ENCODE peak calls at places on chromosomes 6 and 20, in six cellular contexts. V, G, W, F, U and E are unnamed samples.

GRCh38 chr6:12656841-12657435 is 59.6 kb upstream of the PHACTR1 start:
- DNase-seq in V (no peak), G (no peak), W (peak), F (no peak), U (no peak), E (no peak)

GRCh38 chr20:44166477-44166876 is 20.5 kb downstream of the JPH2 start:
- DNase-seq in V (peak), G (no peak), W (peak), F (no peak), U (no peak), E (peak)

GRCh38 chr6:135871878-135872277 is 20.4 kb downstream of the PDE7B start:
- DNase-seq in V (no peak), G (no peak), W (peak), F (no peak), U (no peak), E (no peak)

GRCh38 chr6:160685762-160686450 is 16.1 kb upstream of the PLG start:
- DNase-seq in V (no peak), G (no peak), W (no peak), F (no peak), U (no peak), E (no peak)

GRCh38 chr20:58086763-58087566 is 141.5 kb downstream of the ANKRD60 start:
- DNase-seq in V (no peak), G (no peak), W (peak), F (peak), U (peak), E (peak)

GRCh38 chr20:24950128-24950835 is 1.2 kb downstream of the CST7 start:
- DNase-seq in V (no peak), G (no peak), W (no peak), F (no peak), U (peak), E (no peak)

GRCh38 chr6:1096967-1097765 is 214.7 kb upstream of the FOXQ1 start:
- DNase-seq in V (no peak), G (no peak), W (no peak), F (no peak), U (no peak), E (no peak)

GRCh38 chr6:131532476-131533108 is 40.4 kb upstream of the ARG1 start:
- DNase-seq in V (no peak), G (no peak), W (no peak), F (no peak), U (no peak), E (no peak)

GRCh38 chr6:106315765-106316375 is 9.7 kb downstream of the ATG5 start:
- DNase-seq in V (no peak), G (no peak), W (no peak), F (no peak), U (no peak), E (no peak)

GRCh38 chr20:34300809-34301586 is 2.2 kb downstream of the AHCY start:
- DNase-seq in V (no peak), G (no peak), W (no peak), F (peak), U (peak), E (no peak)

GRCh38 chr6:105181981-105182515 is 2.2 kb upstream of the POPDC3 start:
- DNase-seq in V (no peak), G (no peak), W (no peak), F (no peak), U (peak), E (no peak)

GRCh38 chr6:106508836-106509235 is 120.5 kb downstream of the RTN4IP1 start:
- DNase-seq in V (no peak), G (no peak), W (no peak), F (no peak), U (no peak), E (no peak)

GRCh38 chr6:10194816-10195639 is 219.8 kb downstream of the TFAP2A start:
- DNase-seq in V (no peak), G (no peak), W (no peak), F (no peak), U (no peak), E (no peak)

GRCh38 chr6:14739830-14740229 is 506.0 kb upstream of the JARID2 start:
- DNase-seq in V (no peak), G (no peak), W (no peak), F (no peak), U (no peak), E (no peak)

GRCh38 chr6:30463651-30464618 is 25.4 kb upstream of the HLA-E start:
- DNase-seq in V (peak), G (peak), W (peak), F (peak), U (no peak), E (no peak)

GRCh38 chr20:49785851-49786174 is 26.8 kb upstream of the SLC9A8 start:
- DNase-seq in V (no peak), G (no peak), W (no peak), F (no peak), U (no peak), E (no peak)

GRCh38 chr20:62795023-62795761 is 1.1 kb upstream of the MRGBP start:
- DNase-seq in V (peak), G (peak), W (peak), F (peak), U (peak), E (peak)

GRCh38 chr6:42050897-42051653 is 751 bp downstream of the TAF8 start:
- DNase-seq in V (no peak), G (no peak), W (no peak), F (no peak), U (no peak), E (no peak)

GRCh38 chr20:62370115-62370806 is 3.1 kb upstream of the LAMA5 start:
- DNase-seq in V (peak), G (no peak), W (peak), F (no peak), U (no peak), E (peak)

GRCh38 chr6:163249651-163250101 is 164.8 kb upstream of the QKI start:
- DNase-seq in V (no peak), G (peak), W (no peak), F (no peak), U (no peak), E (no peak)

GRCh38 chr6:19759117-19759880 is 77.9 kb upstream of the ID4 start:
- DNase-seq in V (no peak), G (no peak), W (peak), F (no peak), U (no peak), E (no peak)

GRCh38 chr6:33414592-33415271 is 3.2 kb downstream of the CUTA start:
- DNase-seq in V (no peak), G (no peak), W (no peak), F (no peak), U (peak), E (no peak)

GRCh38 chr6:31717499-31718222 is 2.5 kb downstream of the LY6G6D start:
- DNase-seq in V (no peak), G (no peak), W (no peak), F (peak), U (peak), E (no peak)

GRCh38 chr6:408599-409102 is 17.1 kb downstream of the IRF4 start:
- DNase-seq in V (peak), G (peak), W (peak), F (peak), U (peak), E (no peak)

GRCh38 chr6:126535138-126535537 is 195.2 kb downstream of the CENPW start:
- DNase-seq in V (no peak), G (no peak), W (no peak), F (no peak), U (no peak), E (no peak)

GRCh38 chr6:54109611-54110010 is 1.6 kb upstream of the MLIP start:
- DNase-seq in V (no peak), G (no peak), W (no peak), F (no peak), U (no peak), E (no peak)

GRCh38 chr20:43538855-43539700 is 19.7 kb upstream of the SGK2 start:
- DNase-seq in V (no peak), G (no peak), W (peak), F (no peak), U (no peak), E (no peak)

GRCh38 chr6:142374965-142375733 is 73.3 kb downstream of the ADGRG6 start:
- DNase-seq in V (no peak), G (no peak), W (peak), F (no peak), U (no peak), E (no peak)

GRCh38 chr6:134318396-134319281 is 727 bp upstream of the SGK1 start:
- DNase-seq in V (no peak), G (no peak), W (no peak), F (no peak), U (no peak), E (no peak)

GRCh38 chr6:134315189-134315588 is 2.7 kb downstream of the SGK1 start:
- DNase-seq in V (no peak), G (no peak), W (no peak), F (no peak), U (no peak), E (no peak)

GRCh38 chr6:134315974-134316391 is 1.9 kb downstream of the SGK1 start:
- DNase-seq in V (no peak), G (no peak), W (no peak), F (no peak), U (no peak), E (no peak)

GRCh38 chr6:134316733-134317431 is 1.0 kb downstream of the SGK1 start:
- DNase-seq in V (no peak), G (no peak), W (no peak), F (no peak), U (no peak), E (no peak)

GRCh38 chr6:134317471-134318131 is at the start of gene SGK1:
- DNase-seq in V (peak), G (no peak), W (peak), F (peak), U (peak), E (peak)
- TF ChIP-seq CTCF in V (no peak), G (no peak), W (no peak), F (no peak), U (peak), E (no peak)

DNA sequence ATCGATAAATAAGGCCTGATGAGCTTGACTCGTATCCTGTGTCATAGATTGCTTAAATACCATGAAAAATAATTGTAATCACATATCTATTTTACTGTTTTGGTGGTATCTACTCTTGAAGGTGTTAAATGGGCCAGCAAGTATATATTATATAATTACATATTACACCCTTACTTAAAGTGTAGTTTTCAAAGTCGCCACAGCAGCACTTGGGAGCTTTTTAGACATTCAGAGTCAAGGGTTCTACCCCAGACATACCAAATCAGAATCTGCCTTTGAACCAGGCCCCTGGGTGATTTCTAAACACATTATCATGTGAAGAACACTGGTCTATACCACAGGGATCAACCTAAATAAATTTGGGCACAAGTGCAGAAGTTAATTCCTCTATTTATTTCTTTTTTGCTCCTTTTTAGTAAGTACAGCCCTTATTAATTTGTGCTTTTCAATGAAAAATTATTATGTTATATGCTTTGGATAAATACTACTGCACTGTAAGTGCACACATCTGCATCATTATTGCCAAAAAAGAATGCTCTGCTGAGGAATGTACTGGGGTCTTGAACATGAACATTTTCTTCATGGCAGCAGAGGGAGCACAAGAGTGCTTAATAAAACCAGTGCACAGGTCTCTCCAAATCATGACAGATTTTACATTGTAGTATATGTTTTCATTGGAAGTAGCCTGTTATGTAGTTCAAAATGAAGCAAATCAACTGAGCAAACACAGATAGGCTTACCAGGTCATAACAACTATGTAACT is 3.1 kb upstream of the ATXN1 start:
- DNase-seq in V (no peak), G (no peak), W (peak), F (no peak), U (no peak), E (no peak)
- TF ChIP-seq CTCF in V (peak), G (peak), W (peak), F (no peak), U (peak), E (peak)

DNA sequence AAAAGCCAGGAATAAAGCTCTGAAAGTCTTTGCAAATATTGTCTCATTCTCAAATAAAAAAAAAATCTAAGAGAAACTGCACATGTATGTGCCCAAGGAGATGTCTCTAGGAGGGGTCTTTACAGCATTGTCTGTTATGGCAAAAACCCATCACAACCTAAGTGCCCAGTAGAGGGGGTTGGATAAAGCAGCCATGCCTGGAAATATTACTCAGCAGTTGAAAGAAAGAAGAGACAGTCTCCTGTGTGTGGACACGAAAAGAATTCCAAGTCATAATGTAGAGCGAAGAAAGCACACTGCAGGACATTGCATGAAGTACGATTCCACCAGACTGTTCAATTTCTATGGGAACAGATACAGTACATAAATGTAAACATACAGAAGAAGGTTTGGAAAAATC is 7.3 kb upstream of the TGM2 start:
- DNase-seq in V (no peak), G (no peak), W (peak), F (no peak), U (no peak), E (no peak)
- TF ChIP-seq CTCF in V (no peak), G (no peak), W (peak), F (no peak), U (no peak), E (no peak)

DNA sequence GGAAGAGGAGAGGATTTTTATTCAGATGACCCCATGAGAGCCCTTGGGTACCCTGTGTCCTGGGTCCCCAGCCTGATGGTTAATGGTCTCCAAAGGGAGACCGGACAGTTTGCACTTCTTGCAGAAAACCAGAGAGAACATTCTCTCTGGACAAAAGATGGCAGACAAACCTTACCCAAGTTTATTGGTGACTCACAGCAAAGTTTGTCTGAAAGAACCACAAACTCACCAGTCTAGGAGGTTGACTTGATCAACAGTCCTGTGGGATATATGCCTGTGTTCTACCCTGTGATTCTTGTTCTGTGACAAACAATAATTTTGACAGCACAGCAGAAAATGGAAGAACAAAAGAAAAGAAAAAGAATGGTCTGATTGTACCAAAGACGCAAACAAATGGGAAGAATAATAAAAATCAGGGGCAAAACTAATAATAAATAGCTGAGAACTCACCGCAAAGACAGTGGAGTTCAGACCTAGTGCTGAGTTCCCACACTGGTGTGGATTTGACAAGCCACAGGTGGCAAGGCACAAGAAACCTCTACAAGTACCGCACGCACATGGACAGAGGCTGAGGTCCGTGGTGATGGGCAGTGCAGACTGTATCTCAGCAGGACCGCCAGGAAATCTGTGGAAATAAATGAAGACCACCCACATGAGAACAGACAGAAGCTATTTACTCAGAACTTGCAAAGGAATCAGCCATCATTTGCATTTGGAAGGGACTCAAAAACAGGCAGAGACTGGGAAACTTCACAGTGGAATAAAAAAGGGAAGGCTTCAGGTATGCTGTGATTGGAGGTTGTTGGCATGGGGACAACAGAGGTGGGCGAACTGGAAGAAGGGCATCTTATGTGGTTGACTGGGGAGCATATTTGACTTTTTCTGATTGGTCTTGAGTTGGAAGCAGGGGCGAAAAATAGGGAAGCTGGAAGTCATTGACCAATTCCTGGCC is 246.3 kb upstream of the RNF24 start:
- DNase-seq in V (no peak), G (no peak), W (peak), F (no peak), U (no peak), E (no peak)
- TF ChIP-seq CTCF in V (no peak), G (no peak), W (peak), F (no peak), U (no peak), E (no peak)

GRCh38 chr6:43972179-43972914 is 154.9 kb downstream of the MRPL14 start:
- DNase-seq in V (no peak), G (no peak), W (peak), F (no peak), U (peak), E (no peak)
- TF ChIP-seq CTCF in V (no peak), G (no peak), W (peak), F (no peak), U (no peak), E (no peak)

GRCh38 chr6:89239338-89239737 is 22.2 kb upstream of the GABRR1 start:
- DNase-seq in V (no peak), G (no peak), W (no peak), F (peak), U (peak), E (no peak)
- TF ChIP-seq CTCF in V (peak), G (no peak), W (peak), F (peak), U (peak), E (peak)

DNA sequence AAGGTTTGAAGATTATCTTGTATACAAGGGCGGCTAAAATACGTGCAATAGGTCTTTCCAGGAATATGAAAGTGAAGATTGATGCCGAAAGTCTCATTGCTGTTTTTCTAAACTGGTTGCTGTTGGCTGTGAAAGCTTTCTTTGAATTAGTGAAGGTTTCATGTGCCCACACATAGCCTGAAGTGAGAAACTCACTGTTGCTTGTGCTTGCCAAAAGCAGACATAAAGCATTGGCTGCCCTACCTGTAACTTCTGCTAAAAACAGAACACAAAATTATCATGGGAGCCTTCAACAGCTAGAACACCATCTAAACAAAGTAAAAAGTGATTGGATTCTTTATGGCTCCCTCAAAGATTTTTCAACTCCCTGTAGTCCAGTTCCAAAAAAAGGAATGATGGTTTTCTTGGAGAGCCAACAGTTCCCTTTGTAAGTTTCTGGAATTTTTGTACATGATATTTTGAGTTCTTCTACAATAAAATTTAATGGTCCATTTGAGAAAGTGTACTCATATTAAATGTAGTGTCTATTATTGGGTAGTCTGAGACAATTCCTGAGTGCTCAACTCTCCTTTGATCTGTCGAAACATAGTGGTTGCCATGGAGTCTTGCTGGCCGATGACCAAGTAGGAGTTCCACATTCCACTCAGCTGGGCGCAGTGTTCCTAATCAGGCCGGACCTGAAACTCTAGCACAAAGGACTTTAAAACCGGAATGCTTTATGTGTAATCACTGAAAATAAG is 68.5 kb downstream of the PLEKHG1 start:
- DNase-seq in V (peak), G (peak), W (peak), F (no peak), U (no peak), E (no peak)
- TF ChIP-seq CTCF in V (no peak), G (peak), W (peak), F (no peak), U (peak), E (no peak)

DNA sequence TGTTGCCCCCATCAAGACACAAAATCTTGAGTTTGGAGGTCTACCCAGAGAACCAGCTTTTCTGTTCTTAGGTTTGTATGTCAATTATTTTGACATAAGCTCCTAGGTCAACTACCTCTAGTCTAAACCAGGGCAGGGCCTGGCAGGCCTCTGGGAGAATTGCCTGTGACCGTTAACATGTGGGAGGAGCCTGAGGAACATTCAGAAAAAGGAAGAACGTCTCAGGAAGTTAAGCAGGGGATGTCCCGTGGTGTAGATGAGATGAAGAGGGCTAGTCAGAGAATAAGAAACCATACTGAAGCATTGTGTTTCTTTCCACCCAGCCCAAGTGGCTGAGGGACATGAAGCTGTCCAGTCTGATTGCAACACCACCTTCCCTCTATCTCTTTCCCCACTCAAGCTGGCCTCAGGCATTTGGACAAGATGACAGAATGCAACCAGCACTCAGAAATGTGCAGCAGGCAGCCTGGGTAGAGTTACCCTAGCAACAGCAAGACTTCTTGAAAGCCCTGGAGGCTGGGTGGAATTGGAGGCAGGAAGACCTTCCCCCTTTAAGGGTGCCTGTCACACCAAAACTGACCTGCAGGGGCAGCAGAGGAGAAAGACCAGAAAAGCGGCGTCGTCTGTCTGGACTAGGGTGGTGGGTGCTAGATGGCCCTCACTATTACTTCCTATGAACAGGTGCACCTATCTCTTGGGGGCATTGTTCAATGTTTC is 186.2 kb downstream of the UNC5CL start:
- DNase-seq in V (no peak), G (no peak), W (peak), F (peak), U (peak), E (peak)
- TF ChIP-seq CTCF in V (peak), G (peak), W (peak), F (no peak), U (peak), E (peak)